ENCODE peak calls at places on chromosomes 13 and 19, in six cellular contexts. A is ascending aorta, U is A172, J is GM20000, T is mucosa of descending colon, D is SK-N-MC. Y is an unnamed sample.

GRCh38 chr13:23960566-23961156 is 63.4 kb upstream of the C1QTNF9B start:
- DNase-seq in A (no peak), U (peak), J (no peak), T (no peak), D (no peak), Y (peak)

GRCh38 chr19:33306853-33307792 is 4.8 kb upstream of the CEBPA start:
- DNase-seq in A (no peak), U (no peak), J (no peak), T (peak), D (no peak), Y (no peak)

GRCh38 chr19:33150852-33151518 is 19.1 kb downstream of the WDR88 start:
- DNase-seq in A (no peak), U (no peak), J (no peak), T (no peak), D (no peak), Y (no peak)

GRCh38 chr19:15015946-15016542 is 33.2 kb upstream of the CASP14 start:
- DNase-seq in A (no peak), U (peak), J (peak), T (no peak), D (no peak), Y (no peak)

GRCh38 chr13:33992891-33993336 is 175.0 kb downstream of the RFC3 start:
- DNase-seq in A (no peak), U (no peak), J (no peak), T (no peak), D (no peak), Y (no peak)

GRCh38 chr19:43504426-43505185 is at the start of gene PHLDB3:
- DNase-seq in A (no peak), U (peak), J (no peak), T (peak), D (no peak), Y (no peak)

GRCh38 chr13:41931337-41931736 is 29.6 kb downstream of the VWA8 start:
- DNase-seq in A (no peak), U (no peak), J (no peak), T (no peak), D (no peak), Y (no peak)

GRCh38 chr13:28719656-28720055 is 886 bp upstream of the SLC46A3 start:
- DNase-seq in A (no peak), U (peak), J (no peak), T (no peak), D (no peak), Y (peak)

GRCh38 chr13:59458908-59459579 is 704.7 kb downstream of the DIAPH3 start:
- DNase-seq in A (no peak), U (peak), J (no peak), T (no peak), D (no peak), Y (peak)

GRCh38 chr19:36245210-36246005 is 30.5 kb downstream of the ZNF146 start:
- DNase-seq in A (no peak), U (no peak), J (no peak), T (no peak), D (no peak), Y (no peak)

GRCh38 chr19:18674616-18675015 is 8.9 kb upstream of the CRTC1 start:
- DNase-seq in A (no peak), U (no peak), J (no peak), T (no peak), D (no peak), Y (peak)

GRCh38 chr19:14369399-14370168 is 11.7 kb upstream of the ADGRE5 start:
- DNase-seq in A (peak), U (no peak), J (peak), T (peak), D (no peak), Y (no peak)

GRCh38 chr13:111330211-111330610 is 9.8 kb downstream of the TEX29 start:
- DNase-seq in A (no peak), U (no peak), J (no peak), T (no peak), D (no peak), Y (no peak)

GRCh38 chr19:14080887-14081796 is 4.4 kb downstream of the C19orf67 start:
- DNase-seq in A (peak), U (peak), J (peak), T (peak), D (peak), Y (peak)

GRCh38 chr19:2478324-2478755 is 2.4 kb downstream of the GADD45B start:
- DNase-seq in A (peak), U (peak), J (no peak), T (peak), D (peak), Y (peak)

GRCh38 chr13:30743319-30744055 is 8.1 kb downstream of the ALOX5AP start:
- DNase-seq in A (no peak), U (peak), J (no peak), T (no peak), D (no peak), Y (peak)